ENCODE peak calls at places on chromosome 10, in nine cellular contexts. V is activated CD8-positive, alpha-beta T cell treated with anti-CD3 and anti-CD28 coated beads, Interleukin-2, amount 10 ng/mL, durations not matched to agents 7 days and 5 days; O is sigmoid colon; L is nephron progenitor cell; S is HT1080; T is HTR-8/SVneo; Y is activated T-helper 1 cell treated with anti-CD3 and anti-CD28 coated beads, Interleukin-12 subunit alpha, Interleukin-12 subunit beta, Interleukin-2, Interleukin-4 antibody, amounts not matched to agents 30 ng/mL and 10 ng/mL and 1 ng/mL, durations not matched to agents 14 hours and 24 hours and 36 hours; J is neural crest cell; B is nucleus accumbens. X is an unnamed sample.

GRCh38 chr10:122298598-122299301 is 27.7 kb downstream of the BTBD16 start:
- DNase-seq in V (peak), O (peak), L (peak), S (peak), T (peak), Y (peak), J (peak), B (peak), X (peak)

GRCh38 chr10:100923580-100923979 is 10.8 kb downstream of the SLF2 start:
- DNase-seq in V (no peak), O (no peak), L (no peak), S (no peak), T (no peak), Y (no peak), J (no peak), B (no peak), X (no peak)

GRCh38 chr10:129542589-129542988 is 75.5 kb downstream of the MGMT start:
- DNase-seq in V (no peak), O (no peak), L (no peak), S (no peak), T (no peak), Y (no peak), J (no peak), B (no peak), X (no peak)

GRCh38 chr10:27745719-27746363 is at the start of gene MKX:
- DNase-seq in V (peak), O (peak), L (peak), S (no peak), T (no peak), Y (no peak), J (peak), B (no peak), X (peak)

GRCh38 chr10:63703113-63703670 is 182.0 kb downstream of the REEP3 start:
- DNase-seq in V (no peak), O (no peak), L (no peak), S (no peak), T (no peak), Y (no peak), J (no peak), B (no peak), X (no peak)

GRCh38 chr10:52818019-52818418 is 45.4 kb upstream of the MBL2 start:
- DNase-seq in V (no peak), O (no peak), L (peak), S (peak), T (peak), Y (no peak), J (no peak), B (no peak), X (no peak)

GRCh38 chr10:84605802-84606201 is 277.4 kb downstream of the CCSER2 start:
- DNase-seq in V (no peak), O (no peak), L (no peak), S (peak), T (no peak), Y (no peak), J (no peak), B (no peak), X (no peak)

GRCh38 chr10:117991701-117992100 is 55.0 kb downstream of the RAB11FIP2 start:
- DNase-seq in V (no peak), O (no peak), L (no peak), S (no peak), T (no peak), Y (no peak), J (no peak), B (no peak), X (no peak)

GRCh38 chr10:14975672-14976273 is 16.6 kb downstream of the MEIG1 start:
- DNase-seq in V (no peak), O (no peak), L (no peak), S (peak), T (no peak), Y (no peak), J (no peak), B (no peak), X (no peak)

GRCh38 chr10:14023612-14024348 is 306.9 kb downstream of the FRMD4A start:
- DNase-seq in V (no peak), O (no peak), L (no peak), S (no peak), T (no peak), Y (no peak), J (no peak), B (no peak), X (no peak)